ENCODE peak calls at places on chromosome 15, in five cellular contexts. F is neural progenitor cell, T is GM23248, K is OCI-LY7, I is PC-3. H is an unnamed sample.
A peak's percentile ranks its signal among the peaks of the same experiment; 100 is the strongest.

GRCh38 chr15:68768321-68768720 is 52.4 kb downstream of the ANP32A start:
- DNase-seq in F (no peak), T (peak; percentile 42), K (no peak), I (peak; percentile 62), H (no peak)

GRCh38 chr15:78944202-78944625 is 632 bp downstream of the CTSH start:
- DNase-seq in F (no peak), T (no peak), K (no peak), I (no peak), H (no peak)

GRCh38 chr15:100711479-100712130 is 109.2 kb downstream of the ASB7 start:
- DNase-seq in F (no peak), T (no peak), K (no peak), I (no peak), H (no peak)

GRCh38 chr15:89656116-89656815 is 999 bp upstream of the KIF7 start:
- DNase-seq in F (no peak), T (peak; percentile 75), K (no peak), I (peak; percentile 43), H (peak; percentile 79)

GRCh38 chr15:100786901-100787566 is 92.6 kb upstream of the ALDH1A3 start:
- DNase-seq in F (no peak), T (no peak), K (no peak), I (no peak), H (no peak)

GRCh38 chr15:26773485-26773877 is 615 bp upstream of the GABRB3 start:
- DNase-seq in F (peak; percentile 52), T (no peak), K (no peak), I (no peak), H (no peak)

GRCh38 chr15:73021139-73021621 is 31.1 kb upstream of the NEO1 start:
- DNase-seq in F (peak; percentile 83), T (no peak), K (no peak), I (no peak), H (no peak)

GRCh38 chr15:86079491-86080266 is at the start of gene AGBL1:
- DNase-seq in F (peak; percentile 58), T (no peak), K (no peak), I (no peak), H (no peak)

GRCh38 chr15:43792761-43793493 is 807 bp downstream of the SERF2 start:
- DNase-seq in F (peak; percentile 33), T (peak; percentile 77), K (peak; percentile 60), I (peak; percentile 20), H (no peak)

GRCh38 chr15:48632651-48633050 is 12.9 kb downstream of the FBN1 start:
- DNase-seq in F (no peak), T (peak; percentile 49), K (no peak), I (no peak), H (no peak)

GRCh38 chr15:90090226-90090848 is 11.9 kb downstream of the IDH2 start:
- DNase-seq in F (no peak), T (no peak), K (no peak), I (no peak), H (no peak)

GRCh38 chr15:68354923-68355322 is 77.0 kb downstream of the ITGA11 start:
- DNase-seq in F (no peak), T (peak; percentile 95), K (no peak), I (peak; percentile 92), H (no peak)

GRCh38 chr15:28114721-28115622 is 15.9 kb upstream of the OCA2 start:
- DNase-seq in F (no peak), T (peak; percentile 41), K (no peak), I (no peak), H (no peak)

GRCh38 chr15:101272584-101272983 is 4.7 kb downstream of the SELENOS start:
- DNase-seq in F (no peak), T (no peak), K (no peak), I (no peak), H (no peak)

GRCh38 chr15:101480613-101481380 is 8.7 kb downstream of the PCSK6 start:
- DNase-seq in F (no peak), T (no peak), K (no peak), I (no peak), H (no peak)

GRCh38 chr15:101438482-101439284 is 50.8 kb downstream of the PCSK6 start:
- DNase-seq in F (no peak), T (no peak), K (no peak), I (no peak), H (no peak)

GRCh38 chr15:41892621-41893421 is 1.0 kb downstream of the SPTBN5 start:
- DNase-seq in F (no peak), T (no peak), K (no peak), I (no peak), H (no peak)

GRCh38 chr15:44584162-44584749 is 47.3 kb downstream of the EIF3J start:
- DNase-seq in F (peak; percentile 44), T (peak; percentile 45), K (peak; percentile 64), I (peak; percentile 73), H (peak; percentile 61)

GRCh38 chr15:50116477-50116876 is 2.6 kb downstream of the ATP8B4 start:
- DNase-seq in F (peak; percentile 65), T (peak; percentile 48), K (peak; percentile 40), I (peak; percentile 56), H (peak; percentile 41)

GRCh38 chr15:41284425-41285177 is 47.8 kb downstream of the OIP5 start:
- DNase-seq in F (peak; percentile 21), T (peak; percentile 61), K (peak; percentile 54), I (peak; percentile 36), H (peak; percentile 10)

GRCh38 chr15:82803793-82804574 is 1.9 kb downstream of the FSD2 start:
- DNase-seq in F (no peak), T (peak; percentile 23), K (no peak), I (no peak), H (no peak)

GRCh38 chr15:59177445-59177728 is 29.3 kb upstream of the LDHAL6B start:
- DNase-seq in F (no peak), T (no peak), K (no peak), I (no peak), H (no peak)

GRCh38 chr15:96107922-96108321 is 222.6 kb upstream of the NR2F2 start:
- DNase-seq in F (no peak), T (peak; percentile 21), K (no peak), I (no peak), H (no peak)

GRCh38 chr15:78372880-78373279 is 32.7 kb downstream of the CRABP1 start:
- DNase-seq in F (no peak), T (no peak), K (no peak), I (peak; percentile 13), H (no peak)

GRCh38 chr15:26713498-26713897 is 59.4 kb downstream of the GABRB3 start:
- DNase-seq in F (no peak), T (no peak), K (no peak), I (no peak), H (no peak)

GRCh38 chr15:82040862-82041261 is 5.0 kb downstream of the MEX3B start:
- DNase-seq in F (peak; percentile 85), T (no peak), K (no peak), I (no peak), H (peak; percentile 69)

GRCh38 chr15:34056921-34057320 is 17.9 kb upstream of the AVEN start:
- DNase-seq in F (no peak), T (peak; percentile 19), K (no peak), I (no peak), H (no peak)

GRCh38 chr15:34059476-34059875 is 20.5 kb upstream of the AVEN start:
- DNase-seq in F (no peak), T (no peak), K (no peak), I (no peak), H (no peak)

GRCh38 chr15:34059946-34060345 is 20.9 kb upstream of the AVEN start:
- DNase-seq in F (no peak), T (no peak), K (no peak), I (no peak), H (no peak)

GRCh38 chr15:34055868-34056595 is 17.0 kb upstream of the AVEN start:
- DNase-seq in F (no peak), T (peak; percentile 86), K (no peak), I (peak; percentile 11), H (no peak)
- TF ChIP-seq EZH2phosphoT487 in F (no peak), T (no peak), K (no peak), I (no peak), H (no peak)

DNA sequence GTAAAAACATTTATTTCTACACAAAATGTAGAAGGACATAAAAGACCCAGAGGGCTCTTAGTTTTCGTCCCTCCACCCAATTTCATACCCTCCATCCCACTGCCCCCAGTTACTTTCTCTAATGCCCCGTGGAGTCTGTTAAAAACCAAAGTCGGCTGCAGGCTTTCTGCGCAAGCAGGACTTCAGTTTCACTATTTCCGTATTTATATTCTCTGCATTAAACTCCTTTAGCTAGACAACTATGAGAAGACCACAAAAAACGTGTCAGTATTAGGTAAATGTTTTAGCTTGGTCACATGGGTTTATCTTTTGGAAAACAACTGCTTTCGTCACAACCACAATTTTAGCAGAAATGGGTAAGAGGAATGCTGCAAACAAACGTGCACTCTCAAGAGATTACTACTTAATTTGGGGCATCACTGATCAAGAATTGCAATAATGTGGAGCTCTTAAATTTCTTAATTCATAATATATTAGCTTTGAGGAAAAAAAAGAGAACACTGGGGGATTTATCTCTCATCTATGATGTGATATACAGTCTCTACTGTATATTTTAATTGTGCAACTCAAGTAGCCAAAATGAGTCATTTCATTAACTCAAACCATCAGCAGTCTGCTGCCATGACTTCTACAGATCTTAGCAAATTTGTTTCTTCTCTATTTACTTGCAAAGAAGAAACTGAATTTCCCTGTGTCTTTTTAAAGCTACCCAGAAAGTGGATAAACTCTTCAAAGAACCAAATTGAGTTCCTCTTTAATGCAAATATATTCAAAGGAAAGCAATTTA is 740 bp upstream of the NSMCE3 start:
- DNase-seq in F (no peak), T (peak; percentile 76), K (peak; percentile 38), I (peak; percentile 17), H (peak; percentile 62)
- TF ChIP-seq EZH2phosphoT487 in F (no peak), T (no peak), K (no peak), I (no peak), H (no peak)

DNA sequence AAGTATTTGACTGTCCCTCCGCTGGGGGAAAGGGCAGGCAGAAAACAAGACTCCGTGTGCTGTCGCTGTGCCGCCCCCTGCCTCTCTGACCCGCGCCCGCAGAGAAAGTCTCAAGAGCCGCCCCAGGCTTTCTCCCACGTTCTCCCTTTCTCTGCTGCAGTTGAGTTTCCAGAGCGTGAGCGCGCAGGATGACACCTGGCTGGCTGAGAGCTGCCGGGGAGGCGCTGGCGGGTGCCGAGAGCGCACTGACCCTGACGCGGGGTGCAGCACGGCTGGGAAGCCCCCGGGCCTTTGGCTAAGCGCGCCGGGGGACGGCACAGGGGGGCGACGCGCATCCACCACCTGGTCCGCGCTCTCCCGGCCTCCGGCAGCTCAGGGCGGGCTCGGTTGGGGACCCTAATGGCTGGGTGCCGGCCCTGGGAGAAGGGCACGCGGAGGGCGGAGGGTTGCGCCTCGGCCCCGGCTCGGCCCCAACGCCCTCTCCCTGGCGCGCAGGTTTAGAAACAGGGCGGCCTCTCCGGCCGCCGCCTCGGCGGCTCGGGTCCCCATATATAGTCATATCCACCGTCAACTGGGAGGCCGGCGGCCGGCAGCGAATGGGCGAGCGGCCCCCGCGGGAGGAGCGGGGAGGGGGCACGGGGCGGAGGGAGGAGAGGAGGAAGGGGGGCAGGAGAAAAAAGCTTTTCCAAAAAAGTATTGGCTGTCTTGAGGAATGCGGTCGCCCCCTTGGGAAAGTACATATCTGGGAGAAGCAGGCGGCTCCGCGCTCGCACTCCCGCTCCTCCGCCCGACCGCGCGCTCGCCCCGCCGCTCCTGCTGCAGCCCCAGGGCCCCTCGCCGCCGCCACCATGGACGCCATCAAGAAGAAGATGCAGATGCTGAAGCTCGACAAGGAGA is at the start of gene TPM1:
- DNase-seq in F (peak; percentile 95), T (peak; percentile 95), K (no peak), I (peak; percentile 49), H (no peak)
- TF ChIP-seq EZH2phosphoT487 in F (no peak), T (no peak), K (no peak), I (no peak), H (no peak)

DNA sequence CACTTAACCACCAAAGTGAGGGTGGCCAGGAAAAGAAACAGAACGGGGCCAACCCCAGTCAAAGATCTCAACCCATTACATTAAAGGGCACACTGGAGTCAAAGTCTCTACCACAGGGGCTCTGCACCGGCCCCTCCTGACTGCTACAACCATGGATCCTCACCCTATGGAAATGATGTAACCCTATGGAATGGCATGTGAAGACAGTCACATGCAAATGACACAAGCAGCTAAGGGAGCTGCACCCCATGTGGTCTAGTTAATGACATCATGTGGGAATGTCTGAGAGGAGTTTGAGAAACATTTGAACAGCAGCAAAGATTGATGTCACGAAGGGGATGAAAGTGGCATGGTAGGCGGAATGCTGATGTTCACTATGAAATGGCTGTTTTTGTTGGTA is 298.2 kb upstream of the SLCO3A1 start:
- DNase-seq in F (no peak), T (no peak), K (no peak), I (no peak), H (no peak)
- TF ChIP-seq EZH2phosphoT487 in F (no peak), T (no peak), K (no peak), I (no peak), H (no peak)